ENCODE peak calls at places on chromosomes 2 and 18, in seven cellular contexts. A is H1, Z is IMR-90, Y is neuronal stem cell, L is fibroblast of lung, B is OCI-LY7, C is GM23338. E is an unnamed sample.

GRCh38 chr2:58959996-58960395 is 718.9 kb upstream of the FANCL start:
- DNase-seq in A (no peak), Z (no peak), Y (no peak), L (peak; percentile 2), B (no peak), C (no peak), E (no peak)

GRCh38 chr2:230885467-230886130 is 20.9 kb downstream of the ITM2C start:
- DNase-seq in A (peak; percentile 68), Z (peak; percentile 75), Y (peak; percentile 66), L (peak; percentile 62), B (no peak), C (peak; percentile 75), E (peak; percentile 54)

GRCh38 chr2:207126724-207127314 is 38.9 kb downstream of the KLF7 start:
- DNase-seq in A (no peak), Z (peak; percentile 57), Y (no peak), L (no peak), B (no peak), C (no peak), E (no peak)

GRCh38 chr2:111068435-111069058 is 52.2 kb upstream of the BCL2L11 start:
- DNase-seq in A (no peak), Z (no peak), Y (no peak), L (no peak), B (no peak), C (peak; percentile 52), E (no peak)

GRCh38 chr2:31259075-31259474 is 25.1 kb downstream of the EHD3 start:
- DNase-seq in A (no peak), Z (no peak), Y (no peak), L (no peak), B (no peak), C (no peak), E (no peak)

GRCh38 chr2:120376101-120376500 is 30.2 kb downstream of the INHBB start:
- DNase-seq in A (no peak), Z (no peak), Y (no peak), L (no peak), B (no peak), C (no peak), E (no peak)

GRCh38 chr2:228613133-228613532 is 431.6 kb upstream of the SPHKAP start:
- DNase-seq in A (no peak), Z (peak; percentile 95), Y (no peak), L (peak; percentile 86), B (no peak), C (no peak), E (no peak)

GRCh38 chr2:58047969-58048368 is 1.4 kb downstream of the VRK2 start:
- DNase-seq in A (no peak), Z (no peak), Y (no peak), L (no peak), B (peak; percentile 2), C (no peak), E (no peak)

GRCh38 chr2:23599006-23599405 is 214.0 kb downstream of the KLHL29 start:
- DNase-seq in A (no peak), Z (no peak), Y (no peak), L (no peak), B (no peak), C (no peak), E (no peak)

GRCh38 chr18:394997-395383 is 105.5 kb downstream of the COLEC12 start:
- DNase-seq in A (no peak), Z (peak; percentile 75), Y (no peak), L (peak; percentile 93), B (no peak), C (no peak), E (no peak)

GRCh38 chr2:60549250-60550150 is 4.0 kb downstream of the BCL11A start:
- DNase-seq in A (peak; percentile 78), Z (no peak), Y (no peak), L (peak; percentile 38), B (peak; percentile 71), C (peak; percentile 75), E (peak; percentile 55)

GRCh38 chr2:110744429-110744828 is 12.1 kb downstream of the ACOXL start:
- DNase-seq in A (no peak), Z (no peak), Y (no peak), L (no peak), B (no peak), C (no peak), E (no peak)

GRCh38 chr2:197273485-197273884 is 37.1 kb downstream of the ANKRD44 start:
- DNase-seq in A (no peak), Z (no peak), Y (no peak), L (peak; percentile 26), B (no peak), C (no peak), E (no peak)

GRCh38 chr2:66448592-66448991 is 13.7 kb downstream of the MEIS1 start:
- DNase-seq in A (no peak), Z (no peak), Y (no peak), L (no peak), B (no peak), C (no peak), E (no peak)

GRCh38 chr2:66452214-66452613 is 17.3 kb downstream of the MEIS1 start:
- DNase-seq in A (no peak), Z (no peak), Y (no peak), L (no peak), B (no peak), C (no peak), E (no peak)

GRCh38 chr2:66456183-66457041 is 21.5 kb downstream of the MEIS1 start:
- DNase-seq in A (no peak), Z (no peak), Y (no peak), L (peak; percentile 86), B (no peak), C (no peak), E (no peak)

GRCh38 chr2:66455490-66455889 is 20.6 kb downstream of the MEIS1 start:
- DNase-seq in A (no peak), Z (no peak), Y (no peak), L (no peak), B (no peak), C (no peak), E (no peak)

GRCh38 chr2:66452917-66453316 is 18.0 kb downstream of the MEIS1 start:
- DNase-seq in A (no peak), Z (no peak), Y (no peak), L (no peak), B (no peak), C (no peak), E (no peak)
- H3K4me1 ChIP-seq in A (no peaks in the 10 kb centered on the region), Z (peaks cover 8% of the 10 kb centered on the region), Y (no peaks in the 10 kb centered on the region), L (peaks cover 4% of the 10 kb centered on the region), B (no peaks in the 10 kb centered on the region), C (no peaks in the 10 kb centered on the region), E (no peaks in the 10 kb centered on the region)

GRCh38 chr18:50877545-50878265 is 1.2 kb upstream of the ME2 start:
- DNase-seq in A (no peak), Z (no peak), Y (no peak), L (no peak), B (no peak), C (no peak), E (no peak)

GRCh38 chr18:50880108-50880465 is 1.2 kb downstream of the ME2 start:
- DNase-seq in A (no peak), Z (no peak), Y (no peak), L (peak; percentile 8), B (peak; percentile 19), C (peak; percentile 20), E (no peak)

GRCh38 chr18:50875966-50876536 is 2.9 kb upstream of the ME2 start:
- DNase-seq in A (no peak), Z (no peak), Y (peak; percentile 38), L (no peak), B (no peak), C (no peak), E (no peak)

GRCh38 chr18:50878345-50879301 is at the start of gene ME2:
- DNase-seq in A (peak; percentile 98), Z (peak; percentile 86), Y (peak; percentile 95), L (peak; percentile 84), B (peak; percentile 84), C (peak; percentile 94), E (peak; percentile 92)

DNA sequence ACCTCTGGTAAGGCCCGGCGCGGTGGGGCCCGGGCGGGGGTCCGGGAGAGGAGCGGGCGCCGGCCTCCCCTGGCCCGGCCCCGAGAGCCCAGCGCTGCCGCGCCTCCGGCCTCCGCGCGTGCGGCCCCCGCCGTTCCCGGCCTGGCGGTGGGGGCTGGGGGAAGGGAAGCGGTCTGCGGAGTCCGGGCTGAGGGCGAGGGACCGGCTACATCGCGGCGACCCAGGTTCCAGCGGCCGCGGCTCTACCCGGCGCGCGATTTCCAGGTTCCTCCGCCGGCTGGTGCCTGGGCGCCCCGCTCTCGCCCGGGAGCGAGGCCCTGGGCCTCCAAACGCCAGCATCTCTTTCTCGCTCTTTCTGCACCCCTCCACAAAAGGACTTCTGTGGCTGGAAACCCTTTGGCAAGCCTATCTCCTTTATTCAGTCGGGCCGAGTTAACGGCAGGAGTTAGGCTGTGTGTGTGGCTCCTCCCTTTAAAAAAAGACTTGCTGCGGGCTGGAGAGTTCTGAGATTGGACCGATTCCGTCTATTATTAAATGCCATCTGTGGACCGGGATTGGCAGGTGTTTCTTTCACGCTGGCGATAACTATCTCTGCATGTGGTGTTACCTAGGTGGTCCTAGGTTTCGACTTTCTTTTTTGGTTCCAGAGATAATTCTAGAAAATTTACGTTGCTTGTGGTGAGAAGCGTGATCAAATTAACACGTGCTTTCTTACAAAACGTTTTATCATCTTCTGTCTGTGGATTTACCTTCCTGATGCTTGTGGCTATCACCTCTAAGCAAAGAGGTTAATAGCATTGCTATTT is 587 bp downstream of the ME2 start:
- DNase-seq in A (no peak), Z (peak; percentile 38), Y (peak; percentile 31), L (peak; percentile 63), B (peak; percentile 26), C (no peak), E (peak; percentile 61)
- H2AFZ ChIP-seq in A (peak overlapping the region; percentile 0), Z (peak overlapping the region; percentile 100), Y (peak overlapping the region; percentile 97), L (peak overlapping the region; percentile 85), B (peak overlapping the region; percentile 18), C (peak overlapping the region; percentile 82), E (peak overlapping the region; percentile 66)

GRCh38 chr2:42921721-42922120 is 129.3 kb upstream of the HAAO start:
- DNase-seq in A (no peak), Z (no peak), Y (no peak), L (no peak), B (no peak), C (no peak), E (no peak)
- H3K4me1 ChIP-seq in A (peaks cover 14% of the 10 kb centered on the region), Z (peaks cover 45% of the 10 kb centered on the region), Y (peaks cover 41% of the 10 kb centered on the region), L (peaks cover 46% of the 10 kb centered on the region), B (no peaks in the 10 kb centered on the region), C (peaks cover 28% of the 10 kb centered on the region), E (no peaks in the 10 kb centered on the region)

GRCh38 chr2:9764153-9764778 is 79.0 kb upstream of the TAF1B start:
- DNase-seq in A (no peak), Z (no peak), Y (no peak), L (no peak), B (peak; percentile 8), C (no peak), E (no peak)
- H2AFZ ChIP-seq in A (no peak overlapping the region), Z (no peak overlapping the region), Y (no peak overlapping the region), L (no peak overlapping the region), B (no peak overlapping the region), C (no peak overlapping the region), E (no peak overlapping the region)